ENCODE peak calls at places on chromosomes 3 and 15, in four cellular contexts. A is right atrium auricular region, Y is dorsolateral prefrontal cortex, S is fibroblast of pulmonary artery. L is an unnamed sample.
A peak's percentile ranks its signal among the peaks of the same experiment; 100 is the strongest.

GRCh38 chr3:124791142-124791541 is 60.9 kb downstream of the UMPS start:
- DNase-seq in A (no peak), Y (no peak), S (peak; percentile 26), L (no peak)

GRCh38 chr3:132867956-132868355 is 145.7 kb upstream of the NPHP3 start:
- DNase-seq in A (no peak), Y (no peak), S (peak; percentile 33), L (no peak)

GRCh38 chr3:147191795-147192385 is 214.5 kb downstream of the ZIC4 start:
- DNase-seq in A (no peak), Y (no peak), S (peak; percentile 83), L (no peak)

GRCh38 chr3:139434764-139435291 is 41.5 kb downstream of the RBP2 start:
- DNase-seq in A (no peak), Y (no peak), S (peak; percentile 86), L (no peak)

GRCh38 chr3:111541911-111542483 is at the start of gene CD96:
- DNase-seq in A (no peak), Y (no peak), S (peak; percentile 80), L (no peak)

GRCh38 chr3:144760831-144761230 is 789.2 kb downstream of the DIPK2A start:
- DNase-seq in A (no peak), Y (peak; percentile 40), S (peak; percentile 21), L (no peak)

GRCh38 chr3:196902296-196902695 is 34.6 kb downstream of the SENP5 start:
- DNase-seq in A (no peak), Y (no peak), S (no peak), L (no peak)

GRCh38 chr3:175337631-175338030 is 478.5 kb downstream of the NAALADL2 start:
- DNase-seq in A (no peak), Y (no peak), S (no peak), L (no peak)

GRCh38 chr3:110933786-110934415 is 137.7 kb upstream of the NECTIN3 start:
- DNase-seq in A (no peak), Y (no peak), S (peak; percentile 22), L (no peak)

GRCh38 chr3:3800685-3801509 is 1.7 kb downstream of the LRRN1 start:
- DNase-seq in A (no peak), Y (no peak), S (no peak), L (no peak)

GRCh38 chr15:93983501-93983900 is 247.9 kb upstream of the MCTP2 start:
- DNase-seq in A (no peak), Y (no peak), S (no peak), L (no peak)

GRCh38 chr15:47300596-47300995 is 416.7 kb upstream of the SEMA6D start:
- DNase-seq in A (no peak), Y (no peak), S (no peak), L (no peak)

GRCh38 chr3:190585771-190586630 is 72.1 kb downstream of the IL1RAP start:
- DNase-seq in A (peak; percentile 65), Y (no peak), S (peak; percentile 93), L (no peak)

GRCh38 chr15:98547255-98547654 is 101.1 kb upstream of the IGF1R start:
- DNase-seq in A (no peak), Y (no peak), S (no peak), L (no peak)

GRCh38 chr15:101543926-101544490 is 54.5 kb upstream of the PCSK6 start:
- DNase-seq in A (no peak), Y (no peak), S (no peak), L (no peak)

GRCh38 chr3:159616234-159616825 is 372.3 kb upstream of the IL12A start:
- DNase-seq in A (no peak), Y (peak; percentile 36), S (peak; percentile 66), L (peak; percentile 87)

GRCh38 chr3:108500728-108501127 is 9.7 kb downstream of the MYH15 start:
- DNase-seq in A (no peak), Y (no peak), S (no peak), L (no peak)

GRCh38 chr3:49671291-49672288 is 2.6 kb upstream of the APEH start:
- DNase-seq in A (no peak), Y (peak; percentile 58), S (peak; percentile 72), L (no peak)

GRCh38 chr3:139447486-139447885 is 28.8 kb downstream of the RBP2 start:
- DNase-seq in A (no peak), Y (no peak), S (no peak), L (no peak)

GRCh38 chr3:157195965-157196364 is 36.0 kb upstream of the CCNL1 start:
- DNase-seq in A (no peak), Y (no peak), S (no peak), L (no peak)

GRCh38 chr15:62389887-62390792 is 225.1 kb upstream of the C2CD4B start:
- DNase-seq in A (no peak), Y (peak; percentile 34), S (peak; percentile 77), L (peak; percentile 87)

GRCh38 chr3:126514161-126514560 is 3.4 kb downstream of the UROC1 start:
- DNase-seq in A (no peak), Y (no peak), S (no peak), L (no peak)

GRCh38 chr3:168047190-168047795 is 48.4 kb downstream of the GOLIM4 start:
- DNase-seq in A (no peak), Y (no peak), S (peak; percentile 90), L (no peak)

GRCh38 chr3:156964562-156964961 is 138.4 kb downstream of the LEKR1 start:
- DNase-seq in A (no peak), Y (no peak), S (peak; percentile 14), L (no peak)

GRCh38 chr15:46386356-46386755 is 751.5 kb downstream of the SQOR start:
- DNase-seq in A (no peak), Y (no peak), S (no peak), L (no peak)

GRCh38 chr3:117602054-117602644 is 892.6 kb downstream of the TUSC7 start:
- DNase-seq in A (no peak), Y (no peak), S (no peak), L (no peak)

GRCh38 chr15:68644088-68644904 is 65.5 kb downstream of the CORO2B start:
- DNase-seq in A (no peak), Y (no peak), S (peak; percentile 85), L (no peak)

GRCh38 chr3:57778499-57778898 is 22.4 kb downstream of the SLMAP start:
- DNase-seq in A (no peak), Y (no peak), S (peak; percentile 34), L (no peak)

GRCh38 chr3:57783186-57784088 is 27.3 kb downstream of the SLMAP start:
- DNase-seq in A (no peak), Y (no peak), S (no peak), L (no peak)

DNA sequence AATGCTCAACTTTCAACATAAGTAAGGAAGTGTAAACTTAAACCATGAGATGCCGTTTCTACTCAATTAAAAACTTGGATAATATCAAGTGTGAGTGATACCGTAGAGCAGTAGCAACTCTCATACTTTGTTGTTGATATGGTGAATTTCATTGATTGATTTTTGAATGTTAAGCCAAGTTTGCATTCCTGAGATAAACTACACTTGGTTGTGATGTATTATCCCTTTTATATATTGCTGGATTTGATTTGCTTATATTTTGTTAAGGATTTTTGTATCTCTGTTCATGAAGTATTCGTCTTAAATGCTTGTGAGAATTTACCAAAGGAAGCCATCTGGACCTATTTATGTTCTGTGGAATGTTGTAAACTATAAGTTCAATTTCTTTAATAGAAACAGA is 21.7 kb downstream of the SLMAP start:
- DNase-seq in A (no peak), Y (no peak), S (no peak), L (no peak)
- TF ChIP-seq CTCF in A (no peak), Y (no peak), S (no peak), L (no peak)

GRCh38 chr15:70582143-70582945 is 181.0 kb downstream of the UACA start:
- DNase-seq in A (no peak), Y (no peak), S (no peak), L (no peak)

GRCh38 chr15:70584441-70584837 is 178.9 kb downstream of the UACA start:
- DNase-seq in A (no peak), Y (no peak), S (no peak), L (no peak)

GRCh38 chr15:70586241-70586640 is 177.1 kb downstream of the UACA start:
- DNase-seq in A (no peak), Y (no peak), S (no peak), L (no peak)

GRCh38 chr15:70585707-70586034 is 177.7 kb downstream of the UACA start:
- DNase-seq in A (no peak), Y (no peak), S (no peak), L (no peak)

DNA sequence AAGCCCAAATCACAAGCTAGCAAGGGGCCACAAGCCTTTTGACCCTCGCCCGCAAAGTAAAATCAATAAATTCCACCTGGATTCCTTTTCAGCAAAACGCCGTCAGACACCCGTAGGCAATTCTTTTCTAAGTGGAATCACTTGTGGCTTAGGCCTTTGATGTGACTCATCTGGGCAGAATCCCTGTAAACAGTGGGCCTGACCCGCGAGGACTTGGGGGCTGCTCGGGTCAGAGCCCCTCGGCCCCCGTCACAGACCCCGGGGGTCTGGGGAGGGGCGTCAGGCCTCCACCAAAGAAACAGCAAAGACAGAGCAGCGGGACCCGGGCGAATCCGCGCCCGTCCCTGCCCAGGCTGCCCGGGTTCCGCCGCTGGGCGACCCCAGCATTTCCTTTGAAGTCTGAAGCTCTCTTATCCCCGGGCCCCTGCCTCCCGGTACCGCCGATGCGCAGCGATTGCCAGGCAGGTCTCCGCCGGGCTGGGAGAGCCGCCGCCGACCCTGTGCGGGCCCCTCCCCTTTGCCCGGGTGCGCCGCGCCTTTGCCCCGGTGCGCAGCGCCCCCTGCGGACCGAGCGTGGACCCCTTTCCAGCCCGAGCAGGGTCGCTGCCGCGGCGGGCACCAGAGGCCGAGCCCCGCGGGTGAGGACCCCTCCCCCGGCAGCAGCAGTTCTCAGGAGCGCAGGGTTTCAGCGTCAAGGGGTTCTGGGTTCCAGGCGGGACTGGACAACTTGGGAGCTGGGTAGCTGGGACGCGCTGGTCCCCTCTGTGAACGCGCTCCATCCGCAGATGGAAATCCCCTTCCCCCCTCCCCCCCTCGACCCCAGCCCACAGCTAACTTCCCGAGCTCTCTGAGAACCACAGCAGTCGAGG is 178.3 kb downstream of the UACA start:
- DNase-seq in A (no peak), Y (no peak), S (no peak), L (no peak)
- TF ChIP-seq CTCF in A (peak; percentile 14), Y (no peak), S (peak; percentile 12), L (peak; percentile 65)

GRCh38 chr3:8500966-8501365 is 657 bp upstream of the LMCD1 start:
- DNase-seq in A (no peak), Y (no peak), S (no peak), L (no peak)

GRCh38 chr3:8500208-8500961 is 1.2 kb upstream of the LMCD1 start:
- DNase-seq in A (no peak), Y (peak; percentile 55), S (peak; percentile 61), L (no peak)

GRCh38 chr3:8503461-8503860 is 1.8 kb downstream of the LMCD1 start:
- DNase-seq in A (no peak), Y (no peak), S (no peak), L (no peak)

GRCh38 chr3:8499181-8499611 is 2.4 kb upstream of the LMCD1 start:
- DNase-seq in A (no peak), Y (peak; percentile 65), S (peak; percentile 74), L (no peak)

GRCh38 chr3:8501388-8502131 is at the start of gene LMCD1:
- DNase-seq in A (peak; percentile 97), Y (peak; percentile 94), S (peak; percentile 97), L (peak; percentile 98)
- TF ChIP-seq CTCF in A (no peak), Y (peak; percentile 49), S (peak; percentile 12), L (peak; percentile 25)

GRCh38 chr15:38769492-38769891 is 204.9 kb upstream of the RASGRP1 start:
- DNase-seq in A (no peak), Y (no peak), S (no peak), L (no peak)

DNA sequence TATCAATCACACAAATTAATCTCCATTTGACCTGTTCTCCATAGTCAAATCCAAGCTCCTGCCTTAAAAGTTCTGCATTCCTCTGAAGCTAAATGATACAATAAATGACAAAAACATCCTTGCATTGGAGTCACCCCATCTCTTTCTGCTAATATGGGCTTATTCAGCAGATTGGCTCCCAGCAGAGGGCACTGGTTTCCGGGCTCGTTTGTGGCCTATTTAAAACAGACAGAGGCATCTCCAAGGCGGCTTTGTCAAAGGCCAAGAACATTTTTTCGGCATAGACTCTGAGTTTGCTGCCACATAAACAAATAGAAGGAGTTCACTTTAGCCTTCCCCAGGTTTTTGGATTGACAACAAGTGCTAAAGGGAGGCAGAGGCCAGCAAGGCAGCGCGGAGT is 204.4 kb upstream of the RASGRP1 start:
- DNase-seq in A (peak; percentile 66), Y (no peak), S (peak; percentile 58), L (no peak)
- TF ChIP-seq CTCF in A (no peak), Y (no peak), S (peak; percentile 56), L (peak; percentile 51)

L was measured in osteocyte.